ENCODE peak calls at places on chromosomes 4 and X, in five cellular contexts. O, I, C, D and W are unnamed samples.

GRCh38 chr4:86968477-86969015 is 33.7 kb downstream of the AFF1 start:
- DNase-seq in C (no peak), O (no peak), D (no peak), I (no peak), W (no peak)

GRCh38 chrX:13414006-13414647 is 94.3 kb upstream of the ATXN3L start:
- DNase-seq in I (no peak), D (no peak), O (no peak), C (no peak), W (no peak)

GRCh38 chr4:102466298-102466697 is 34.9 kb upstream of the NFKB1 start:
- DNase-seq in D (no peak), C (no peak), O (no peak), I (no peak), W (no peak)

GRCh38 chrX:5117816-5118215 is 1110.9 kb downstream of the NLGN4X start:
- DNase-seq in O (no peak), I (no peak), C (no peak), D (no peak), W (no peak)

GRCh38 chrX:129686422-129686948 is 31.7 kb upstream of the APLN start:
- DNase-seq in I (no peak), O (no peak), D (peak; percentile 67), C (no peak), W (no peak)

GRCh38 chr4:85952982-85953650 is 406.7 kb downstream of the MAPK10 start:
- DNase-seq in I (no peak), O (no peak), D (no peak), C (no peak), W (no peak)

GRCh38 chr4:147479817-147480216 is 1.1 kb upstream of the EDNRA start:
- DNase-seq in C (peak; percentile 71), I (no peak), D (peak; percentile 73), O (peak; percentile 32), W (no peak)

GRCh38 chr4:13829457-13829856 is 201.9 kb upstream of the BOD1L1 start:
- DNase-seq in D (no peak), O (no peak), C (no peak), I (no peak), W (no peak)

GRCh38 chr4:84324303-84324702 is 174.8 kb downstream of the NKX6-1 start:
- DNase-seq in C (no peak), O (no peak), I (no peak), D (no peak), W (no peak)

GRCh38 chrX:104565791-104566687 is at the start of gene IL1RAPL2:
- DNase-seq in C (no peak), O (no peak), D (no peak), I (peak; percentile 40), W (peak; percentile 80)

GRCh38 chr4:182449186-182449880 is 206.1 kb downstream of the TENM3 start:
- DNase-seq in D (no peak), C (peak; percentile 25), O (no peak), I (no peak), W (no peak)

GRCh38 chr4:36325499-36325898 is 44.1 kb downstream of the DTHD1 start:
- DNase-seq in O (peak; percentile 63), D (no peak), I (no peak), C (no peak), W (no peak)

GRCh38 chr4:101790521-101791188 is at the start of gene BANK1:
- DNase-seq in D (peak; percentile 25), C (peak; percentile 38), O (peak; percentile 89), I (peak; percentile 84), W (peak; percentile 73)

GRCh38 chr4:123415977-123416376 is 19.4 kb downstream of the SPRY1 start:
- DNase-seq in O (peak; percentile 94), I (no peak), D (peak; percentile 83), C (no peak), W (no peak)

GRCh38 chrX:253451-254297 is 27.5 kb upstream of the PLCXD1 start:
- DNase-seq in C (no peak), D (no peak), I (peak; percentile 49), O (no peak), W (peak; percentile 92)

GRCh38 chr4:182768821-182769220 is 148.4 kb downstream of the DCTD start:
- DNase-seq in D (no peak), C (no peak), I (no peak), O (no peak), W (no peak)

GRCh38 chr4:174524242-174524641 is 2.0 kb upstream of the HPGD start:
- DNase-seq in D (no peak), O (no peak), I (peak; percentile 68), C (no peak), W (no peak)

GRCh38 chr4:38306482-38307071 is 346.4 kb downstream of the PTTG2 start:
- DNase-seq in D (no peak), O (no peak), C (no peak), I (no peak), W (no peak)

GRCh38 chr4:28772796-28773195 is 1912.2 kb downstream of the STIM2 start:
- DNase-seq in D (no peak), C (no peak), I (no peak), O (no peak), W (no peak)

GRCh38 chrX:129188223-129188622 is 335.1 kb downstream of the SMARCA1 start:
- DNase-seq in I (no peak), C (no peak), O (no peak), D (no peak), W (no peak)

GRCh38 chr4:161916010-161916409 is 247.8 kb downstream of the FSTL5 start:
- DNase-seq in I (no peak), D (no peak), C (no peak), O (no peak), W (no peak)

GRCh38 chr4:80266267-80266901 is at the start of gene FGF5:
- DNase-seq in C (peak; percentile 38), D (peak; percentile 92), O (peak; percentile 79), I (no peak), W (peak; percentile 93)

GRCh38 chrX:46209768-46210167 is 335.5 kb downstream of the ZNF674 start:
- DNase-seq in O (no peak), C (no peak), I (no peak), D (no peak), W (no peak)

GRCh38 chrX:100673397-100673953 is 29.5 kb downstream of the SRPX2 start:
- DNase-seq in C (no peak), D (peak; percentile 68), O (no peak), I (no peak), W (no peak)

GRCh38 chr4:94126669-94127068 is 81.0 kb upstream of the SMARCAD1 start:
- DNase-seq in C (no peak), I (no peak), D (no peak), O (peak; percentile 12), W (no peak)

GRCh38 chrX:153722704-153723350 is 1.4 kb downstream of the BCAP31 start:
- DNase-seq in I (no peak), O (peak; percentile 53), C (no peak), D (no peak), W (no peak)

GRCh38 chrX:153725039-153725831 is 579 bp downstream of the ABCD1 start:
- DNase-seq in C (no peak), D (no peak), O (no peak), I (no peak), W (no peak)

GRCh38 chrX:153724252-153725038 is at the start of the genes ABCD1 and BCAP31:
- DNase-seq in O (peak; percentile 91), I (peak; percentile 94), D (peak; percentile 84), C (peak; percentile 85), W (no peak)

GRCh38 chrX:153725832-153726285 is 1.2 kb downstream of the ABCD1 start:
- DNase-seq in I (no peak), C (no peak), D (no peak), O (peak; percentile 8), W (no peak)

DNA sequence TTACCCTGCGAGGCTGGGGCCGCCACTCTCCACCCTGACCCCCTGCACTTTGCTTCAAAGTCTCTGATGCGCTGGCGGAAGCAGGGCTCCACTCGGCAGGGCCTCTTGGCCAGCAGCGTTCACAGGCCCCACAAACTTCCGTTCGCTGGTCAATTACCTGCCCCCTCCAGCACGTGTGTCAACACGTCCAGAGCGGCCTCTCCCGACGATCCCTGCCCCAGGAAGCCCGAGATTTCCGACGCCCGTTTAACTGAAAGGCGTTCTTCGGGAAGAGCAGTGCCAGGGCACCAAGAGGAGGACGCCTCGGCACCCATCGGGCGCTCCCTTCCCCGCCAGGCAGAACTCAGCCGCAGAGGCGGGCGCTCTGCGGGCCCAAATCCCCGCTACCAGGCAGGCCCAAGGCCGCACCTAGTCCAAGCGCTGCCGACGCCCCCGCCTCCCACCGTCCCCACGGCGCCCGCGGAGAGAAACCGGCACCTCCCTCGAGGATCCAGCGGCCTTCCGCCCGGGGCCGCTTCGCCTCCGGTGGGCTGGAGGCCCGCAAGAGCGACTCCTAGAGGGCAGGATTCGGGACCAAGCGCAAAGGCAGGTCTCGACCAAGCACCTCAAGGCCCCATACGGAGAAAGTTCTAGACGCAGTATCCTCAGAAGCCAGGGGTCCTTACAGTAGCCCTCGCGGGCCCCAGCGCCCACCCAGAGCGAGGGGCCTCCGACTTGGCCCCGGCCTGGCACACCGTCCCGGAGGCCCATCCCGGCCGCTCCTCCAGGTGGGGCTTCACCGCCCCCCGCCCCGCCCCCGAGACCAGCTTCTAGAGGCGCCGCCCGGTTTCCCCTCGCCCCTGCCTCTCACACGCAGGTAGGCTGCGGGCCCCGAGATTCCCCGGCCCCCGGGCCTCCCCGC is 586 bp downstream of the BCAP31 start:
- DNase-seq in D (peak; percentile 42), I (peak; percentile 72), O (peak; percentile 67), C (no peak), W (no peak)
- TF ChIP-seq CTCF in D (peak; percentile 41), I (no peak), O (peak; percentile 44), C (no peak), W (peak; percentile 74)

GRCh38 chr4:8320386-8320750 is 50.8 kb downstream of the HTRA3 start:
- DNase-seq in I (no peak), D (no peak), C (no peak), O (peak; percentile 50), W (no peak)
- TF ChIP-seq CTCF in I (no peak), D (peak; percentile 4), C (no peak), O (peak; percentile 53), W (peak; percentile 22)

GRCh38 chr4:150875367-150875766 is 139.7 kb downstream of the LRBA start:
- DNase-seq in D (no peak), I (no peak), C (no peak), O (no peak), W (no peak)
- TF ChIP-seq CTCF in D (no peak), I (no peak), C (no peak), O (no peak), W (no peak)

DNA sequence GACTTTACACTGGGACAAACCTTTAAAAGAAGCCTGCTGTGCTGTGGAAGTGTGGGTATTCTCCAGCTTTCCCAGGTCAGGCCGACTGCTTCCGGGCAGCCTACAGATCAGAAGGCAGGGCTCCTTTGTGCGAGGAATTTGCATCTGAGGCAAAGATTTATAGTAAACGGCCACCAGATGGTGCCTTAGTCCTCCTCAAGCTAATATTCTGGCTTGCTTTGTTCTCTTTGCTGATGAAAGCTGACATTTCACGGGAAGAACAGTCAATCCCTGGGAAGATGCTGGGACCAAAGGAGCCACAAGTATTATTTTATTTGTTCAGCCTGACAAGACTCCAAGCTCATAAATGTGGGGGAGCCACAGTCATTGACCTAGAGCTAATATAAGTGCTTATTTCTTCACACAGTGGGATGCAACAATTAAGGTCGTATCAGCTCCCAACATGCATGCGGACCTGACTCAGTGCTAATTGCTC is 120.8 kb upstream of the TRIM2 start:
- DNase-seq in O (peak; percentile 66), C (no peak), I (no peak), D (peak; percentile 76), W (no peak)
- TF ChIP-seq CTCF in O (peak; percentile 33), C (peak; percentile 71), I (peak; percentile 21), D (peak; percentile 76), W (peak; percentile 87)